ENCODE peak calls at places on chromosomes 2 and 18, in eight cellular contexts. V, A, P, E, H, G, J and W are unnamed samples.

GRCh38 chr18:22728016-22728415 is 205.1 kb upstream of the RBBP8 start:
- DNase-seq in V (no peak), A (no peak), P (no peak), E (no peak), H (no peak), G (no peak), J (no peak), W (no peak)

GRCh38 chr2:1676091-1676912 is 68.0 kb downstream of the PXDN start:
- DNase-seq in V (no peak), A (no peak), P (no peak), E (no peak), H (no peak), G (no peak), J (no peak), W (no peak)

GRCh38 chr2:149715005-149715592 is 127.5 kb upstream of the MMADHC start:
- DNase-seq in V (no peak), A (no peak), P (peak; percentile 51), E (peak; percentile 23), H (peak; percentile 3), G (peak; percentile 61), J (peak; percentile 47), W (peak; percentile 59)

GRCh38 chr2:185044323-185044874 is 446.1 kb downstream of the ZNF804A start:
- DNase-seq in V (no peak), A (no peak), P (no peak), E (no peak), H (no peak), G (no peak), J (no peak), W (no peak)

GRCh38 chr2:43218550-43219382 is 7.6 kb downstream of the ZFP36L2 start:
- DNase-seq in V (no peak), A (peak; percentile 71), P (peak; percentile 58), E (no peak), H (no peak), G (peak; percentile 29), J (no peak), W (peak; percentile 33)

GRCh38 chr2:164620873-164621760 is at the start of gene GRB14:
- DNase-seq in V (peak; percentile 70), A (no peak), P (peak; percentile 84), E (peak; percentile 31), H (peak; percentile 38), G (peak; percentile 6), J (no peak), W (peak; percentile 18)

GRCh38 chr2:215826838-215827441 is 186.4 kb downstream of the MREG start:
- DNase-seq in V (no peak), A (no peak), P (no peak), E (no peak), H (no peak), G (no peak), J (no peak), W (peak; percentile 46)

GRCh38 chr2:38933653-38934052 is 44.0 kb downstream of the ARHGEF33 start:
- DNase-seq in V (no peak), A (no peak), P (no peak), E (no peak), H (no peak), G (peak; percentile 90), J (peak; percentile 51), W (no peak)

GRCh38 chr2:3759331-3759730 is 56.0 kb downstream of the DCDC2C start:
- DNase-seq in V (no peak), A (no peak), P (no peak), E (no peak), H (no peak), G (peak; percentile 5), J (no peak), W (no peak)

GRCh38 chr2:147495741-147496140 is 349.1 kb upstream of the ACVR2A start:
- DNase-seq in V (no peak), A (no peak), P (no peak), E (no peak), H (no peak), G (no peak), J (no peak), W (no peak)

GRCh38 chr2:205435970-205436369 is 246.3 kb upstream of the NRP2 start:
- DNase-seq in V (no peak), A (no peak), P (peak; percentile 19), E (no peak), H (no peak), G (no peak), J (peak; percentile 42), W (no peak)

GRCh38 chr18:78765142-78765541 is 214.5 kb upstream of the SALL3 start:
- DNase-seq in V (no peak), A (no peak), P (no peak), E (no peak), H (no peak), G (no peak), J (no peak), W (no peak)

GRCh38 chr2:130920417-130921030 is 83.8 kb downstream of the ARHGEF4 start:
- DNase-seq in V (peak; percentile 89), A (peak; percentile 17), P (peak; percentile 61), E (peak; percentile 87), H (peak; percentile 81), G (peak; percentile 56), J (peak; percentile 33), W (peak; percentile 93)

GRCh38 chr2:241271641-241272297 is 43.7 kb downstream of the HDLBP start:
- DNase-seq in V (peak; percentile 52), A (peak; percentile 47), P (peak; percentile 75), E (peak; percentile 87), H (peak; percentile 25), G (peak; percentile 83), J (peak; percentile 83), W (peak; percentile 84)